ENCODE peak calls at places on chromosomes 3 and 15, in nine cellular contexts. G is naive B cell; H is ELR; Z is AG04450; M is activated naive CD8-positive, alpha-beta T cell treated with anti-CD3 and anti-CD28 coated beads, Interleukin-2, amount 50 U/mL, for 24 hours; S is cardiac fibroblast; R is NCI-H1417; B is T1000; N is GF-D8. V is an unnamed sample.

GRCh38 chr15:31280831-31281216 is 45.8 kb upstream of the KLF13 start:
- DNase-seq in R (no peak), G (no peak), M (peak; percentile 1), S (no peak), N (no peak), Z (no peak), H (no peak), B (no peak), V (no peak)

GRCh38 chr3:138898301-138898700 is 48.6 kb downstream of the FOXL2 start:
- DNase-seq in R (no peak), B (no peak), Z (no peak), S (peak; percentile 90), M (no peak), G (no peak), N (no peak), H (no peak), V (no peak)

GRCh38 chr3:10706156-10707088 is 109.6 kb upstream of the SLC6A11 start:
- DNase-seq in S (no peak), B (no peak), M (no peak), R (no peak), G (no peak), N (no peak), H (peak; percentile 7), Z (no peak), V (no peak)

GRCh38 chr3:192413461-192413860 is 313.9 kb downstream of the FGF12 start:
- DNase-seq in N (no peak), M (no peak), H (no peak), B (no peak), R (no peak), S (no peak), G (no peak), Z (no peak), V (no peak)

GRCh38 chr3:66722675-66723074 is 221.9 kb upstream of the LRIG1 start:
- DNase-seq in N (no peak), S (peak; percentile 60), B (peak; percentile 74), R (no peak), G (no peak), Z (peak; percentile 68), H (peak; percentile 82), M (no peak), V (no peak)

GRCh38 chr3:80696280-80696679 is 928.5 kb upstream of the ROBO1 start:
- DNase-seq in N (no peak), B (no peak), Z (no peak), H (peak; percentile 20), M (no peak), S (no peak), R (peak; percentile 55), G (no peak), V (no peak)

GRCh38 chr3:72663429-72663828 is 184.8 kb downstream of the SHQ1 start:
- DNase-seq in G (no peak), Z (no peak), N (no peak), H (no peak), R (peak; percentile 65), M (no peak), S (peak; percentile 57), B (peak; percentile 17), V (no peak)

GRCh38 chr3:11668243-11669232 is 24.8 kb upstream of the VGLL4 start:
- DNase-seq in H (peak; percentile 26), R (no peak), B (no peak), N (no peak), Z (no peak), M (no peak), S (no peak), G (no peak), V (no peak)

GRCh38 chr15:70299931-70300858 is 202.5 kb upstream of the TLE3 start:
- DNase-seq in H (no peak), R (peak; percentile 33), N (no peak), Z (no peak), B (no peak), M (peak; percentile 72), G (no peak), S (no peak), V (peak; percentile 98)

GRCh38 chr3:10377148-10377725 is 56.3 kb upstream of the SEC13 start:
- DNase-seq in N (no peak), M (no peak), S (no peak), H (no peak), G (no peak), Z (no peak), R (no peak), B (no peak), V (no peak)

GRCh38 chr15:74768771-74769342 is 13.0 kb upstream of the CSK start:
- DNase-seq in R (peak; percentile 82), B (no peak), N (no peak), S (peak; percentile 61), Z (no peak), M (peak; percentile 69), G (peak; percentile 48), H (peak; percentile 67), V (peak; percentile 47)

GRCh38 chr3:156246939-156247725 is 126.8 kb downstream of the KCNAB1 start:
- DNase-seq in Z (no peak), H (no peak), B (no peak), R (no peak), G (no peak), M (no peak), S (peak; percentile 25), N (no peak), V (no peak)

GRCh38 chr3:149494022-149494758 is 19.7 kb downstream of the TM4SF4 start:
- DNase-seq in N (no peak), S (peak; percentile 86), G (no peak), H (peak; percentile 62), Z (no peak), R (peak; percentile 29), B (no peak), M (peak; percentile 50), V (peak; percentile 21)

GRCh38 chr3:33417051-33417673 is 23.0 kb downstream of the UBP1 start:
- DNase-seq in G (no peak), S (no peak), Z (no peak), R (no peak), M (peak; percentile 11), B (no peak), N (no peak), H (peak; percentile 59), V (no peak)

GRCh38 chr15:52004806-52005205 is 14.2 kb upstream of the MAPK6 start:
- DNase-seq in S (no peak), Z (no peak), M (no peak), G (no peak), B (no peak), N (no peak), H (no peak), R (no peak), V (no peak)

GRCh38 chr3:69145688-69146087 is 23.3 kb upstream of the LMOD3 start:
- DNase-seq in Z (no peak), G (no peak), S (no peak), M (no peak), N (no peak), H (no peak), B (no peak), R (no peak), V (no peak)

GRCh38 chr3:52514576-52514975 is 19.1 kb downstream of the NT5DC2 start:
- DNase-seq in H (no peak), R (no peak), S (no peak), N (no peak), M (no peak), Z (no peak), G (no peak), B (no peak), V (no peak)

GRCh38 chr3:105369501-105370371 is 3.0 kb downstream of the ALCAM start:
- DNase-seq in N (peak; percentile 59), M (peak; percentile 44), Z (no peak), R (peak; percentile 86), G (peak; percentile 65), B (peak; percentile 18), S (peak; percentile 81), H (peak; percentile 85), V (peak; percentile 65)